ENCODE peak calls at places on chromosomes 2 and 18, in eight cellular contexts. One of them, this sample, is unnamed.

GRCh38 chr2:37575780-37576179 is 95.7 kb downstream of the CDC42EP3 start:
- ATAC-seq in left lung: no peak
- ATAC-seq in IMR-90: no peak
- ATAC-seq in RWPE2: no peak
- ATAC-seq in pancreas: no peak
- ATAC-seq in left ventricle myocardium superior: no peak
- ATAC-seq in mucosa of descending colon: no peak
- ATAC-seq in effector memory CD8-positive, alpha-beta T cell: no peak
- ATAC-seq in this sample: no peak

GRCh38 chr2:37500031-37500430 is 155.6 kb downstream of the QPCT start:
- ATAC-seq in left ventricle myocardium superior: no peak
- ATAC-seq in mucosa of descending colon: no peak
- ATAC-seq in RWPE2: no peak
- ATAC-seq in effector memory CD8-positive, alpha-beta T cell: no peak
- ATAC-seq in IMR-90: peak
- ATAC-seq in pancreas: no peak
- ATAC-seq in left lung: no peak
- ATAC-seq in this sample: no peak

GRCh38 chr18:48548404-48548771 is 9.6 kb downstream of the CTIF start:
- ATAC-seq in left ventricle myocardium superior: peak
- ATAC-seq in effector memory CD8-positive, alpha-beta T cell: no peak
- ATAC-seq in pancreas: peak
- ATAC-seq in RWPE2: peak
- ATAC-seq in left lung: no peak
- ATAC-seq in IMR-90: no peak
- ATAC-seq in mucosa of descending colon: no peak
- ATAC-seq in this sample: peak

GRCh38 chr2:195318440-195319111 is 338.4 kb upstream of the SLC39A10 start:
- ATAC-seq in mucosa of descending colon: peak
- ATAC-seq in left ventricle myocardium superior: no peak
- ATAC-seq in RWPE2: peak
- ATAC-seq in IMR-90: peak
- ATAC-seq in pancreas: peak
- ATAC-seq in left lung: peak
- ATAC-seq in effector memory CD8-positive, alpha-beta T cell: no peak
- ATAC-seq in this sample: no peak

GRCh38 chr2:96888082-96889011 is 18.5 kb upstream of the SEMA4C start:
- ATAC-seq in effector memory CD8-positive, alpha-beta T cell: no peak
- ATAC-seq in IMR-90: no peak
- ATAC-seq in left lung: peak
- ATAC-seq in mucosa of descending colon: peak
- ATAC-seq in left ventricle myocardium superior: peak
- ATAC-seq in RWPE2: no peak
- ATAC-seq in pancreas: peak
- ATAC-seq in this sample: no peak

GRCh38 chr2:8447610-8448221 is 234.1 kb upstream of the ID2 start:
- ATAC-seq in left ventricle myocardium superior: no peak
- ATAC-seq in mucosa of descending colon: peak
- ATAC-seq in effector memory CD8-positive, alpha-beta T cell: no peak
- ATAC-seq in left lung: no peak
- ATAC-seq in IMR-90: peak
- ATAC-seq in RWPE2: peak
- ATAC-seq in pancreas: no peak
- ATAC-seq in this sample: no peak

GRCh38 chr18:74436158-74436755 is 20.9 kb downstream of the DIPK1C start:
- ATAC-seq in effector memory CD8-positive, alpha-beta T cell: no peak
- ATAC-seq in mucosa of descending colon: no peak
- ATAC-seq in IMR-90: no peak
- ATAC-seq in pancreas: no peak
- ATAC-seq in left ventricle myocardium superior: peak
- ATAC-seq in RWPE2: no peak
- ATAC-seq in left lung: no peak
- ATAC-seq in this sample: no peak

GRCh38 chr2:207473866-207474251 is 55.9 kb upstream of the CREB1 start:
- ATAC-seq in left lung: no peak
- ATAC-seq in effector memory CD8-positive, alpha-beta T cell: no peak
- ATAC-seq in left ventricle myocardium superior: peak
- ATAC-seq in IMR-90: no peak
- ATAC-seq in mucosa of descending colon: no peak
- ATAC-seq in RWPE2: no peak
- ATAC-seq in pancreas: no peak
- ATAC-seq in this sample: no peak

This sample was measured in gastroesophageal sphincter.